ENCODE peak calls at places on chromosomes 12 and 14, in four cellular contexts. One of them, this sample, is unnamed.

GRCh38 chr12:22562187-22563028 is 18.1 kb upstream of the C2CD5 start:
- DNase-seq in central memory CD8-positive, alpha-beta T cell: no peak
- DNase-seq in AG04450: no peak
- DNase-seq in activated T-helper 1 cell treated with anti-CD3 and anti-CD28 coated beads, Interleukin-12 subunit alpha, Interleukin-12 subunit beta, Interleukin-2, Interleukin-4 antibody, amounts not matched to agents 30 ng/mL and 10 ng/mL and 1 ng/mL, durations not matched to agents 14 hours and 24 hours and 36 hours: no peak
- DNase-seq in this sample: no peak

GRCh38 chr12:77345336-77345735 is 280.0 kb upstream of the E2F7 start:
- DNase-seq in activated T-helper 1 cell treated with anti-CD3 and anti-CD28 coated beads, Interleukin-12 subunit alpha, Interleukin-12 subunit beta, Interleukin-2, Interleukin-4 antibody, amounts not matched to agents 30 ng/mL and 10 ng/mL and 1 ng/mL, durations not matched to agents 14 hours and 24 hours and 36 hours: no peak
- DNase-seq in central memory CD8-positive, alpha-beta T cell: no peak
- DNase-seq in AG04450: no peak
- DNase-seq in this sample: no peak

GRCh38 chr14:105273062-105273461 is 24.7 kb downstream of the BTBD6 start:
- DNase-seq in central memory CD8-positive, alpha-beta T cell: no peak
- DNase-seq in AG04450: no peak
- DNase-seq in activated T-helper 1 cell treated with anti-CD3 and anti-CD28 coated beads, Interleukin-12 subunit alpha, Interleukin-12 subunit beta, Interleukin-2, Interleukin-4 antibody, amounts not matched to agents 30 ng/mL and 10 ng/mL and 1 ng/mL, durations not matched to agents 14 hours and 24 hours and 36 hours: no peak
- DNase-seq in this sample: no peak

GRCh38 chr12:111248981-111249380 is 119.9 kb downstream of the PHETA1 start:
- DNase-seq in central memory CD8-positive, alpha-beta T cell: no peak
- DNase-seq in activated T-helper 1 cell treated with anti-CD3 and anti-CD28 coated beads, Interleukin-12 subunit alpha, Interleukin-12 subunit beta, Interleukin-2, Interleukin-4 antibody, amounts not matched to agents 30 ng/mL and 10 ng/mL and 1 ng/mL, durations not matched to agents 14 hours and 24 hours and 36 hours: no peak
- DNase-seq in AG04450: no peak
- DNase-seq in this sample: no peak

GRCh38 chr12:40033260-40033649 is 72.6 kb downstream of the SLC2A13 start:
- DNase-seq in activated T-helper 1 cell treated with anti-CD3 and anti-CD28 coated beads, Interleukin-12 subunit alpha, Interleukin-12 subunit beta, Interleukin-2, Interleukin-4 antibody, amounts not matched to agents 30 ng/mL and 10 ng/mL and 1 ng/mL, durations not matched to agents 14 hours and 24 hours and 36 hours: no peak
- DNase-seq in central memory CD8-positive, alpha-beta T cell: no peak
- DNase-seq in AG04450: no peak
- DNase-seq in this sample: no peak

GRCh38 chr14:61644834-61645233 is 50.5 kb upstream of the HIF1A start:
- DNase-seq in AG04450: no peak
- DNase-seq in central memory CD8-positive, alpha-beta T cell: no peak
- DNase-seq in activated T-helper 1 cell treated with anti-CD3 and anti-CD28 coated beads, Interleukin-12 subunit alpha, Interleukin-12 subunit beta, Interleukin-2, Interleukin-4 antibody, amounts not matched to agents 30 ng/mL and 10 ng/mL and 1 ng/mL, durations not matched to agents 14 hours and 24 hours and 36 hours: no peak
- DNase-seq in this sample: no peak

GRCh38 chr14:61188196-61188595 is 92.9 kb downstream of the TMEM30B start:
- DNase-seq in activated T-helper 1 cell treated with anti-CD3 and anti-CD28 coated beads, Interleukin-12 subunit alpha, Interleukin-12 subunit beta, Interleukin-2, Interleukin-4 antibody, amounts not matched to agents 30 ng/mL and 10 ng/mL and 1 ng/mL, durations not matched to agents 14 hours and 24 hours and 36 hours: no peak
- DNase-seq in central memory CD8-positive, alpha-beta T cell: no peak
- DNase-seq in AG04450: no peak
- DNase-seq in this sample: no peak

GRCh38 chr14:76083796-76084195 is 67.9 kb upstream of the GPATCH2L start:
- DNase-seq in activated T-helper 1 cell treated with anti-CD3 and anti-CD28 coated beads, Interleukin-12 subunit alpha, Interleukin-12 subunit beta, Interleukin-2, Interleukin-4 antibody, amounts not matched to agents 30 ng/mL and 10 ng/mL and 1 ng/mL, durations not matched to agents 14 hours and 24 hours and 36 hours: no peak
- DNase-seq in AG04450: no peak
- DNase-seq in central memory CD8-positive, alpha-beta T cell: no peak
- DNase-seq in this sample: no peak

GRCh38 chr14:85824526-85824925 is 294.6 kb downstream of the FLRT2 start:
- DNase-seq in AG04450: no peak
- DNase-seq in activated T-helper 1 cell treated with anti-CD3 and anti-CD28 coated beads, Interleukin-12 subunit alpha, Interleukin-12 subunit beta, Interleukin-2, Interleukin-4 antibody, amounts not matched to agents 30 ng/mL and 10 ng/mL and 1 ng/mL, durations not matched to agents 14 hours and 24 hours and 36 hours: no peak
- DNase-seq in central memory CD8-positive, alpha-beta T cell: no peak
- DNase-seq in this sample: no peak

GRCh38 chr12:46459111-46459510 is 86.5 kb upstream of the SLC38A2 start:
- DNase-seq in activated T-helper 1 cell treated with anti-CD3 and anti-CD28 coated beads, Interleukin-12 subunit alpha, Interleukin-12 subunit beta, Interleukin-2, Interleukin-4 antibody, amounts not matched to agents 30 ng/mL and 10 ng/mL and 1 ng/mL, durations not matched to agents 14 hours and 24 hours and 36 hours: peak; percentile 30
- DNase-seq in AG04450: peak; percentile 55
- DNase-seq in central memory CD8-positive, alpha-beta T cell: no peak
- DNase-seq in this sample: no peak

GRCh38 chr14:61537567-61538463 is 157.5 kb upstream of the HIF1A start:
- DNase-seq in AG04450: no peak
- DNase-seq in activated T-helper 1 cell treated with anti-CD3 and anti-CD28 coated beads, Interleukin-12 subunit alpha, Interleukin-12 subunit beta, Interleukin-2, Interleukin-4 antibody, amounts not matched to agents 30 ng/mL and 10 ng/mL and 1 ng/mL, durations not matched to agents 14 hours and 24 hours and 36 hours: no peak
- DNase-seq in central memory CD8-positive, alpha-beta T cell: no peak
- DNase-seq in this sample: no peak

GRCh38 chr14:92794547-92794941 is 439 bp downstream of the GOLGA5 start:
- DNase-seq in activated T-helper 1 cell treated with anti-CD3 and anti-CD28 coated beads, Interleukin-12 subunit alpha, Interleukin-12 subunit beta, Interleukin-2, Interleukin-4 antibody, amounts not matched to agents 30 ng/mL and 10 ng/mL and 1 ng/mL, durations not matched to agents 14 hours and 24 hours and 36 hours: no peak
- DNase-seq in AG04450: no peak
- DNase-seq in central memory CD8-positive, alpha-beta T cell: no peak
- DNase-seq in this sample: no peak

GRCh38 chr14:75205586-75205985 is 29.2 kb upstream of the TMED10 start:
- DNase-seq in AG04450: no peak
- DNase-seq in central memory CD8-positive, alpha-beta T cell: no peak
- DNase-seq in activated T-helper 1 cell treated with anti-CD3 and anti-CD28 coated beads, Interleukin-12 subunit alpha, Interleukin-12 subunit beta, Interleukin-2, Interleukin-4 antibody, amounts not matched to agents 30 ng/mL and 10 ng/mL and 1 ng/mL, durations not matched to agents 14 hours and 24 hours and 36 hours: peak; percentile 3
- DNase-seq in this sample: no peak

GRCh38 chr14:92785601-92786426 is 8.3 kb upstream of the GOLGA5 start:
- DNase-seq in central memory CD8-positive, alpha-beta T cell: no peak
- DNase-seq in activated T-helper 1 cell treated with anti-CD3 and anti-CD28 coated beads, Interleukin-12 subunit alpha, Interleukin-12 subunit beta, Interleukin-2, Interleukin-4 antibody, amounts not matched to agents 30 ng/mL and 10 ng/mL and 1 ng/mL, durations not matched to agents 14 hours and 24 hours and 36 hours: no peak
- DNase-seq in AG04450: peak; percentile 72
- DNase-seq in this sample: no peak

GRCh38 chr12:57460457-57461325 is 1.1 kb downstream of the GLI1 start:
- DNase-seq in activated T-helper 1 cell treated with anti-CD3 and anti-CD28 coated beads, Interleukin-12 subunit alpha, Interleukin-12 subunit beta, Interleukin-2, Interleukin-4 antibody, amounts not matched to agents 30 ng/mL and 10 ng/mL and 1 ng/mL, durations not matched to agents 14 hours and 24 hours and 36 hours: no peak
- DNase-seq in AG04450: no peak
- DNase-seq in central memory CD8-positive, alpha-beta T cell: no peak
- DNase-seq in this sample: no peak

GRCh38 chr12:59113831-59114273 is 193.5 kb upstream of the LRIG3 start:
- DNase-seq in central memory CD8-positive, alpha-beta T cell: no peak
- DNase-seq in AG04450: peak; percentile 69
- DNase-seq in activated T-helper 1 cell treated with anti-CD3 and anti-CD28 coated beads, Interleukin-12 subunit alpha, Interleukin-12 subunit beta, Interleukin-2, Interleukin-4 antibody, amounts not matched to agents 30 ng/mL and 10 ng/mL and 1 ng/mL, durations not matched to agents 14 hours and 24 hours and 36 hours: peak; percentile 41
- DNase-seq in this sample: no peak

GRCh38 chr14:61297581-61297980 is 16.4 kb upstream of the TMEM30B start:
- DNase-seq in central memory CD8-positive, alpha-beta T cell: no peak
- DNase-seq in activated T-helper 1 cell treated with anti-CD3 and anti-CD28 coated beads, Interleukin-12 subunit alpha, Interleukin-12 subunit beta, Interleukin-2, Interleukin-4 antibody, amounts not matched to agents 30 ng/mL and 10 ng/mL and 1 ng/mL, durations not matched to agents 14 hours and 24 hours and 36 hours: no peak
- DNase-seq in AG04450: no peak
- DNase-seq in this sample: no peak

GRCh38 chr14:76227450-76228050 is 75.8 kb downstream of the GPATCH2L start:
- DNase-seq in central memory CD8-positive, alpha-beta T cell: no peak
- DNase-seq in activated T-helper 1 cell treated with anti-CD3 and anti-CD28 coated beads, Interleukin-12 subunit alpha, Interleukin-12 subunit beta, Interleukin-2, Interleukin-4 antibody, amounts not matched to agents 30 ng/mL and 10 ng/mL and 1 ng/mL, durations not matched to agents 14 hours and 24 hours and 36 hours: no peak
- DNase-seq in AG04450: peak; percentile 63
- DNase-seq in this sample: no peak

GRCh38 chr14:83707056-83707455 is 1822.9 kb upstream of the FLRT2 start:
- DNase-seq in AG04450: no peak
- DNase-seq in activated T-helper 1 cell treated with anti-CD3 and anti-CD28 coated beads, Interleukin-12 subunit alpha, Interleukin-12 subunit beta, Interleukin-2, Interleukin-4 antibody, amounts not matched to agents 30 ng/mL and 10 ng/mL and 1 ng/mL, durations not matched to agents 14 hours and 24 hours and 36 hours: no peak
- DNase-seq in central memory CD8-positive, alpha-beta T cell: no peak
- DNase-seq in this sample: no peak

GRCh38 chr12:116880213-116880816 is 926 bp downstream of the HRK start:
- DNase-seq in AG04450: no peak
- DNase-seq in activated T-helper 1 cell treated with anti-CD3 and anti-CD28 coated beads, Interleukin-12 subunit alpha, Interleukin-12 subunit beta, Interleukin-2, Interleukin-4 antibody, amounts not matched to agents 30 ng/mL and 10 ng/mL and 1 ng/mL, durations not matched to agents 14 hours and 24 hours and 36 hours: no peak
- DNase-seq in central memory CD8-positive, alpha-beta T cell: no peak
- DNase-seq in this sample: peak; percentile 24

GRCh38 chr12:52837341-52837741 is 3.2 kb upstream of the KRT79 start:
- DNase-seq in central memory CD8-positive, alpha-beta T cell: no peak
- DNase-seq in activated T-helper 1 cell treated with anti-CD3 and anti-CD28 coated beads, Interleukin-12 subunit alpha, Interleukin-12 subunit beta, Interleukin-2, Interleukin-4 antibody, amounts not matched to agents 30 ng/mL and 10 ng/mL and 1 ng/mL, durations not matched to agents 14 hours and 24 hours and 36 hours: no peak
- DNase-seq in AG04450: peak; percentile 68
- DNase-seq in this sample: no peak

GRCh38 chr14:99733551-99734405 is 49.7 kb downstream of the CYP46A1 start:
- DNase-seq in central memory CD8-positive, alpha-beta T cell: no peak
- DNase-seq in AG04450: no peak
- DNase-seq in activated T-helper 1 cell treated with anti-CD3 and anti-CD28 coated beads, Interleukin-12 subunit alpha, Interleukin-12 subunit beta, Interleukin-2, Interleukin-4 antibody, amounts not matched to agents 30 ng/mL and 10 ng/mL and 1 ng/mL, durations not matched to agents 14 hours and 24 hours and 36 hours: no peak
- DNase-seq in this sample: no peak

GRCh38 chr12:25975179-25975578 is 16.7 kb downstream of the RASSF8 start:
- DNase-seq in central memory CD8-positive, alpha-beta T cell: no peak
- DNase-seq in AG04450: no peak
- DNase-seq in activated T-helper 1 cell treated with anti-CD3 and anti-CD28 coated beads, Interleukin-12 subunit alpha, Interleukin-12 subunit beta, Interleukin-2, Interleukin-4 antibody, amounts not matched to agents 30 ng/mL and 10 ng/mL and 1 ng/mL, durations not matched to agents 14 hours and 24 hours and 36 hours: no peak
- DNase-seq in this sample: no peak

GRCh38 chr12:19165446-19165845 is 35.9 kb downstream of the PLEKHA5 start:
- DNase-seq in AG04450: no peak
- DNase-seq in central memory CD8-positive, alpha-beta T cell: no peak
- DNase-seq in activated T-helper 1 cell treated with anti-CD3 and anti-CD28 coated beads, Interleukin-12 subunit alpha, Interleukin-12 subunit beta, Interleukin-2, Interleukin-4 antibody, amounts not matched to agents 30 ng/mL and 10 ng/mL and 1 ng/mL, durations not matched to agents 14 hours and 24 hours and 36 hours: no peak
- DNase-seq in this sample: no peak

GRCh38 chr14:56334458-56334857 is 216.2 kb downstream of the PELI2 start:
- DNase-seq in AG04450: no peak
- DNase-seq in central memory CD8-positive, alpha-beta T cell: no peak
- DNase-seq in activated T-helper 1 cell treated with anti-CD3 and anti-CD28 coated beads, Interleukin-12 subunit alpha, Interleukin-12 subunit beta, Interleukin-2, Interleukin-4 antibody, amounts not matched to agents 30 ng/mL and 10 ng/mL and 1 ng/mL, durations not matched to agents 14 hours and 24 hours and 36 hours: no peak
- DNase-seq in this sample: no peak

GRCh38 chr12:53538209-53538689 is 31.0 kb upstream of the NPFF start:
- DNase-seq in activated T-helper 1 cell treated with anti-CD3 and anti-CD28 coated beads, Interleukin-12 subunit alpha, Interleukin-12 subunit beta, Interleukin-2, Interleukin-4 antibody, amounts not matched to agents 30 ng/mL and 10 ng/mL and 1 ng/mL, durations not matched to agents 14 hours and 24 hours and 36 hours: no peak
- DNase-seq in central memory CD8-positive, alpha-beta T cell: no peak
- DNase-seq in AG04450: no peak
- DNase-seq in this sample: no peak

GRCh38 chr12:121673013-121673441 is 3.6 kb upstream of the MORN3 start:
- DNase-seq in activated T-helper 1 cell treated with anti-CD3 and anti-CD28 coated beads, Interleukin-12 subunit alpha, Interleukin-12 subunit beta, Interleukin-2, Interleukin-4 antibody, amounts not matched to agents 30 ng/mL and 10 ng/mL and 1 ng/mL, durations not matched to agents 14 hours and 24 hours and 36 hours: no peak
- DNase-seq in central memory CD8-positive, alpha-beta T cell: no peak
- DNase-seq in AG04450: no peak
- DNase-seq in this sample: peak; percentile 32

GRCh38 chr12:86367137-86367536 is 110.9 kb upstream of the MGAT4C start:
- DNase-seq in central memory CD8-positive, alpha-beta T cell: no peak
- DNase-seq in activated T-helper 1 cell treated with anti-CD3 and anti-CD28 coated beads, Interleukin-12 subunit alpha, Interleukin-12 subunit beta, Interleukin-2, Interleukin-4 antibody, amounts not matched to agents 30 ng/mL and 10 ng/mL and 1 ng/mL, durations not matched to agents 14 hours and 24 hours and 36 hours: no peak
- DNase-seq in AG04450: no peak
- DNase-seq in this sample: no peak

GRCh38 chr14:88233915-88234314 is 89.2 kb downstream of the KCNK10 start:
- DNase-seq in AG04450: no peak
- DNase-seq in central memory CD8-positive, alpha-beta T cell: no peak
- DNase-seq in activated T-helper 1 cell treated with anti-CD3 and anti-CD28 coated beads, Interleukin-12 subunit alpha, Interleukin-12 subunit beta, Interleukin-2, Interleukin-4 antibody, amounts not matched to agents 30 ng/mL and 10 ng/mL and 1 ng/mL, durations not matched to agents 14 hours and 24 hours and 36 hours: no peak
- DNase-seq in this sample: no peak

GRCh38 chr12:7994731-7995205 is 37.7 kb upstream of the FOXJ2 start:
- DNase-seq in central memory CD8-positive, alpha-beta T cell: no peak
- DNase-seq in activated T-helper 1 cell treated with anti-CD3 and anti-CD28 coated beads, Interleukin-12 subunit alpha, Interleukin-12 subunit beta, Interleukin-2, Interleukin-4 antibody, amounts not matched to agents 30 ng/mL and 10 ng/mL and 1 ng/mL, durations not matched to agents 14 hours and 24 hours and 36 hours: no peak
- DNase-seq in AG04450: peak; percentile 87
- DNase-seq in this sample: no peak

GRCh38 chr12:53543539-53543938 is 36.3 kb upstream of the NPFF start:
- DNase-seq in central memory CD8-positive, alpha-beta T cell: peak; percentile 12
- DNase-seq in AG04450: peak; percentile 41
- DNase-seq in activated T-helper 1 cell treated with anti-CD3 and anti-CD28 coated beads, Interleukin-12 subunit alpha, Interleukin-12 subunit beta, Interleukin-2, Interleukin-4 antibody, amounts not matched to agents 30 ng/mL and 10 ng/mL and 1 ng/mL, durations not matched to agents 14 hours and 24 hours and 36 hours: peak; percentile 38
- DNase-seq in this sample: peak; percentile 19

GRCh38 chr14:106489112-106489881 is 962.9 kb downstream of the TMEM121 start:
- DNase-seq in central memory CD8-positive, alpha-beta T cell: no peak
- DNase-seq in AG04450: no peak
- DNase-seq in activated T-helper 1 cell treated with anti-CD3 and anti-CD28 coated beads, Interleukin-12 subunit alpha, Interleukin-12 subunit beta, Interleukin-2, Interleukin-4 antibody, amounts not matched to agents 30 ng/mL and 10 ng/mL and 1 ng/mL, durations not matched to agents 14 hours and 24 hours and 36 hours: peak; percentile 20
- DNase-seq in this sample: no peak